ENCODE peak calls at places on chromosomes 5 and 9, in six cellular contexts. H is epithelial cell of esophagus, B is lower leg skin, I is fibroblast of pulmonary artery, V is cardiac muscle cell, Q is dorsolateral prefrontal cortex. M is an unnamed sample.
A peak's percentile ranks its signal among the peaks of the same experiment; 100 is the strongest.

GRCh38 chr5:5387192-5387591 is 35.3 kb upstream of the ICE1 start:
- DNase-seq in H (no peak), B (no peak), I (no peak), V (no peak), Q (no peak), M (no peak)

GRCh38 chr5:127830157-127830556 is 127.0 kb downstream of the CCDC192 start:
- DNase-seq in H (no peak), B (no peak), I (peak; percentile 62), V (no peak), Q (no peak), M (no peak)

GRCh38 chr5:7867260-7867659 is 1.6 kb downstream of the FASTKD3 start:
- DNase-seq in H (no peak), B (no peak), I (no peak), V (no peak), Q (no peak), M (no peak)

GRCh38 chr5:74624931-74625505 is 15.5 kb downstream of the ENC1 start:
- DNase-seq in H (peak; percentile 68), B (no peak), I (no peak), V (no peak), Q (no peak), M (no peak)

GRCh38 chr9:117644607-117645244 is 59.5 kb upstream of the TLR4 start:
- DNase-seq in H (peak; percentile 65), B (peak; percentile 65), I (peak; percentile 76), V (peak; percentile 81), Q (peak; percentile 74), M (peak; percentile 34)

GRCh38 chr9:137506702-137507171 is 43.5 kb downstream of the PNPLA7 start:
- DNase-seq in H (no peak), B (no peak), I (no peak), V (no peak), Q (no peak), M (no peak)

GRCh38 chr5:4387295-4387694 is 752.8 kb upstream of the ADAMTS16 start:
- DNase-seq in H (peak; percentile 29), B (peak; percentile 67), I (no peak), V (peak; percentile 5), Q (no peak), M (no peak)

GRCh38 chr9:117411547-117411946 is 3.3 kb downstream of the ASTN2 start:
- DNase-seq in H (peak; percentile 14), B (no peak), I (peak; percentile 18), V (peak; percentile 35), Q (peak; percentile 72), M (no peak)

GRCh38 chr5:10562202-10563131 is 1.4 kb upstream of the ANKRD33B start:
- DNase-seq in H (no peak), B (no peak), I (no peak), V (no peak), Q (no peak), M (no peak)

GRCh38 chr9:70668751-70669150 is 254.3 kb upstream of the KLF9 start:
- DNase-seq in H (peak; percentile 64), B (no peak), I (peak; percentile 18), V (peak; percentile 49), Q (peak; percentile 43), M (no peak)

GRCh38 chr5:149420509-149421371 is 41.6 kb upstream of the IL17B start:
- DNase-seq in H (no peak), B (no peak), I (peak; percentile 64), V (peak; percentile 66), Q (no peak), M (peak; percentile 84)

GRCh38 chr9:17422994-17423680 is 155.7 kb upstream of the SH3GL2 start:
- DNase-seq in H (peak; percentile 9), B (no peak), I (no peak), V (peak; percentile 3), Q (no peak), M (no peak)

GRCh38 chr5:111685969-111686368 is 71.0 kb downstream of the NREP start:
- DNase-seq in H (no peak), B (no peak), I (no peak), V (no peak), Q (no peak), M (no peak)

GRCh38 chr5:1288439-1289335 is 6.2 kb downstream of the TERT start:
- DNase-seq in H (no peak), B (no peak), I (no peak), V (no peak), Q (no peak), M (no peak)

GRCh38 chr9:34252670-34253459 is 74.0 kb downstream of the UBAP1 start:
- DNase-seq in H (peak; percentile 65), B (peak; percentile 57), I (peak; percentile 65), V (peak; percentile 62), Q (peak; percentile 67), M (no peak)

GRCh38 chr5:57863661-57864060 is 381.1 kb upstream of the ACTBL2 start:
- DNase-seq in H (peak; percentile 71), B (no peak), I (peak; percentile 11), V (no peak), Q (no peak), M (no peak)

GRCh38 chr9:99820330-99821186 is 1.1 kb upstream of the NR4A3 start:
- DNase-seq in H (peak; percentile 63), B (peak; percentile 74), I (peak; percentile 83), V (peak; percentile 84), Q (peak; percentile 64), M (peak; percentile 73)

GRCh38 chr9:22395585-22396205 is 50.9 kb upstream of the DMRTA1 start:
- DNase-seq in H (peak; percentile 75), B (no peak), I (peak; percentile 3), V (no peak), Q (no peak), M (no peak)

GRCh38 chr5:149186506-149186905 is 45.2 kb downstream of the ABLIM3 start:
- DNase-seq in H (no peak), B (no peak), I (peak; percentile 40), V (no peak), Q (no peak), M (no peak)

GRCh38 chr5:92956886-92957285 is 624.1 kb downstream of the NR2F1-AS1 start:
- DNase-seq in H (no peak), B (no peak), I (peak; percentile 69), V (peak; percentile 83), Q (no peak), M (no peak)

DNA sequence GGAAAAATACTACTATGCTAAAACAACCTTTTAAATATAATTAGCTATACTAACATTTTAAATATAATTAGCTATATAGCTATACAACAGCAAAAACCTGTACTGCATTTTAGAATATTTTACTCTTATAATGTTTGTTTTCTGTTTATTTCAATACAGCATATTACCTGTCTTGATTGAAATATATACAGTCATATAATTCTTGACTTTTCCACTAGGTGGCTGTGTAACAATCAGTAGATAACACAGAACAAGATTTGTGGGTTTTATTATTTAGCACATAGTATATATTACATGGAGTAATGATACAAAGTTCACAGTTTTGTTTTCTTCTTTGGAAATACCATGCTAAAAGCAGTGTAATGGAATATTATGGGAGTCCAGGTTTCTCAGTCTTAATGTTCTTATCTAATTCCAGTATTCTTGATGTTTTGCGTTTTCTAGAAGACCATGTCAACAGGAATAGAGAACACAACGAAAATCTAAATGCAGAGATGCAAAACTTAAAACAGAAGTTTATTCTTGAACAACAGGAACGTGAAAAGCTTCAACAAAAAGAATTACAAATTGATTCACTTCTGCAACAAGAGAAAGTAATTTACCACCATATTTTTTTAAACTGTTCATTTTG is 13.3 kb downstream of the HMMR start:
- DNase-seq in H (peak; percentile 28), B (no peak), I (peak; percentile 55), V (peak; percentile 25), Q (no peak), M (no peak)
- TF ChIP-seq CTCF in H (no peak), B (no peak), I (peak; percentile 50), V (peak; percentile 25), Q (no peak), M (no peak)

DNA sequence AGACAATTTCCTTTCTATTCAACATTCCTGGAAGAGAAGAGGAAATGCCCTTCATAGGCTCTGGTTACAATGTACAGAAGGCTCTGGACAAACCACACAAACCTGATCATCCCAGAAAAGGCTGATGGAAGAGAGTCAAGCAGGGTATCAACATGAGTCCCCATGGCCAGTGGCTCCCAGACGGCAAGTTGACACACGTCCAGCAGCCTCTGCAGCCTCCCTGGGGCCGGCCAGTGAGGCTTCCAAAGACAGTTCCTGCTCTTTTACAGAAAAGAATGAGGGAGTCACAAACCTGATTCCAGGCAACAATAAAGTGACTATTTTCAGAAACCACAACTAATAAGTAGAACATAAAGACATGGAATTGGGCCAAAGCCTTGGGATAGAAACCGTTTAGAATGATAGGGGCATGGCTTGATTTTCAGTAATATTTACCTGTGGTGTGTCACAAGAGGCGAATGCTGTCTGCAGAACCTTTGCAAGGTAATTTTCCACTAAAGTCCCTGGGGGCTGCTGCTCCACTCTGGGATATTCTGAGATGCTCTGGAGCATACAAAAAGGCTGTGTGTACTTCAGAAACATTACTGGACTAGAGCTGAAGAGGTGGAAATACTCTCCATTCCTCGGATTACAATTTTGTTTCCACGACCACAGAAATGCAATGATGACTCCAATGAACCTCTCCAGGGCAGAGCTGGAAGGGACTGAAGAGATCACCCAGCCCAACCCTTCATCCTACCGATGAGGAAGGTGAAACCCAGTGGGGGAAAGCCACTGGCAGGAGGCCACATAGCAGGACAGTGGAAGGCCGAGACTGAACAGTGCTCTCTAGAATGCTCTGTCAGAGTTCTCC is 10.4 kb downstream of the MED27 start:
- DNase-seq in H (peak; percentile 51), B (no peak), I (peak; percentile 35), V (peak; percentile 43), Q (no peak), M (no peak)
- TF ChIP-seq CTCF in H (no peak), B (no peak), I (no peak), V (no peak), Q (no peak), M (no peak)

GRCh38 chr5:143234162-143234842 is 169.2 kb downstream of the NR3C1 start:
- DNase-seq in H (no peak), B (no peak), I (no peak), V (no peak), Q (no peak), M (no peak)
- TF ChIP-seq CTCF in H (no peak), B (no peak), I (no peak), V (no peak), Q (no peak), M (no peak)

GRCh38 chr9:3768698-3769458 is 243.1 kb upstream of the RFX3 start:
- DNase-seq in H (no peak), B (no peak), I (peak; percentile 39), V (peak; percentile 70), Q (no peak), M (peak; percentile 92)

GRCh38 chr9:3773661-3774060 is 247.9 kb upstream of the RFX3 start:
- DNase-seq in H (no peak), B (no peak), I (no peak), V (no peak), Q (no peak), M (no peak)

GRCh38 chr9:3769646-3770045 is 243.8 kb upstream of the RFX3 start:
- DNase-seq in H (no peak), B (no peak), I (no peak), V (no peak), Q (no peak), M (no peak)

DNA sequence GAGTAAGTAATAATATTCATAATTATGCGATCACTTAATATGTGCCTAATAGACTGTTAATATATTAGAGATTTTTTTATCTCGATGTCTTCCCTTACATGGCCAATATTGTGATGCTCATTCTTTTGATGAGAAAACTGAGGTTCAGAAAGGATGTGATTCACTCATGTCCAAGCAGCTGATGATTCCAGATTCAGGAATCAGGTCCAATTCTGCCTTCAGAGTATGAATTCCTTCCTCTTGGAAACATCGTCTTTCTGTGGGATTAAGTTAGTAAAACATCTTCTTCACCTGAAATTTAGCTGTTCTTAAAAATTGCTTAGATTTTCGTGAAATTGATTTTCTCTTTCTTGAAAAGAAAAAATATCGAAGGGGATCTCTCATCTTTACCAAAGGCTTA is 242.5 kb upstream of the RFX3 start:
- DNase-seq in H (no peak), B (no peak), I (peak; percentile 17), V (peak; percentile 15), Q (no peak), M (no peak)
- TF ChIP-seq CTCF in H (no peak), B (no peak), I (no peak), V (no peak), Q (no peak), M (no peak)

M was measured in AG09319.